ENCODE peak calls at places on chromosomes 7 and 10, in eight cellular contexts. M is choroid plexus epithelial cell, N is mucosa of descending colon, F is IMR-90, S is coronary artery, R is GM12865, A is fibroblast of pulmonary artery, L is GM23338. K is an unnamed sample.

GRCh38 chr7:43639858-43640491 is 57.1 kb downstream of the STK17A start:
- DNase-seq in M (peak), N (peak), F (peak), S (no peak), R (no peak), A (peak), L (no peak), K (no peak)

GRCh38 chr7:48426331-48426965 is 255.2 kb downstream of the ABCA13 start:
- DNase-seq in M (no peak), N (no peak), F (no peak), S (no peak), R (no peak), A (no peak), L (no peak), K (no peak)

GRCh38 chr10:91349381-91349780 is 60.8 kb upstream of the HECTD2 start:
- DNase-seq in M (peak), N (no peak), F (peak), S (peak), R (no peak), A (peak), L (no peak), K (peak)

GRCh38 chr10:128803790-128804189 is 663.3 kb upstream of the MGMT start:
- DNase-seq in M (no peak), N (no peak), F (no peak), S (no peak), R (no peak), A (no peak), L (peak), K (no peak)

GRCh38 chr10:126124923-126125322 is 228.6 kb downstream of the FANK1 start:
- DNase-seq in M (peak), N (no peak), F (peak), S (no peak), R (no peak), A (no peak), L (no peak), K (no peak)

GRCh38 chr10:60572511-60573194 is 183.0 kb upstream of the ANK3 start:
- DNase-seq in M (peak), N (peak), F (peak), S (no peak), R (no peak), A (peak), L (peak), K (no peak)

GRCh38 chr10:62177111-62177510 is 91.5 kb downstream of the RTKN2 start:
- DNase-seq in M (peak), N (no peak), F (no peak), S (no peak), R (no peak), A (peak), L (no peak), K (no peak)

GRCh38 chr10:91135113-91135512 is 85.3 kb upstream of the PCGF5 start:
- DNase-seq in M (no peak), N (no peak), F (no peak), S (no peak), R (no peak), A (no peak), L (no peak), K (no peak)

GRCh38 chr10:92011560-92012214 is 88.1 kb downstream of the BTAF1 start:
- DNase-seq in M (peak), N (no peak), F (peak), S (no peak), R (no peak), A (peak), L (no peak), K (no peak)

GRCh38 chr10:84026821-84027257 is 112.5 kb upstream of the GHITM start:
- DNase-seq in M (peak), N (no peak), F (peak), S (no peak), R (peak), A (peak), L (peak), K (no peak)

GRCh38 chr10:125983161-125983560 is 86.8 kb downstream of the FANK1 start:
- DNase-seq in M (no peak), N (no peak), F (no peak), S (no peak), R (no peak), A (no peak), L (no peak), K (no peak)

DNA sequence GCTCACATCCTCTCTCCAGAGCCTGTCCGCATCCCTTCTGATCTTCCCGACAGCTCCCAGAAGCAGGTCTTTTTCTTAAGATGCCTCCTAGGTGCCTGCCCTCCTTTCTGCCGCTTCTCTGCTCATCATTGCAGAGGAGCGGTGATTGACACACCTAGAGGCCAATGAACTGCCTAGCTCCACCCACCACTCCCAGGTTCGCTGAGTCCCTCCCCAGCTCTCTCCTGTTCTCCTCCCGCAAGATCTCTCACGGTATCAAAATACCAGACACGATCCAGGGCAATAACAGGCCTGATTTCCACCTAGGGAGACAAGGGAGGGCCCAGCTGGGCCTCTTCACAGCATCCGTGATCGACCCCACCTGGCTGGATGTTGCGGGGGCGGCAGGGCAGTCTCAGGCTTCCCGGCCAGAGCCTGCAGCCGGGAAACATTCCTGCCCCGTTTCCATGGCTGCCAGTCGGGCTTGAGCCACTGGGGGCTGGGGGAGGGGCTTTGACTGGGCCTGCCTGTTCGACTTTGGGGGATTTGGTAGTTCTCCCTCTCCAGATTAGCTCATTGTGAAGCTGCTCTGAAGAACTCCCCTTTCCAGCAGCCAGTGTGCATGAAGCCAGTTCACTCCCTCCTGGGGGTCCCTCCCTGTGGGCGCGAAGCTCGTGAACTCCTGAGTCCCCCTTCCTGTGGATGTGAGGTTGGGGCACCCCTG is 373.5 kb downstream of the RPS24 start:
- DNase-seq in M (peak), N (peak), F (peak), S (peak), R (peak), A (peak), L (peak), K (peak)
- H3K4me3 ChIP-seq in M (peak), N (no peak), F (peak), S (peak), R (no peak), A (peak), L (peak), K (peak)

GRCh38 chr7:1850976-1851571 is 181.0 kb downstream of the ELFN1 start:
- DNase-seq in M (no peak), N (peak), F (no peak), S (no peak), R (no peak), A (no peak), L (no peak), K (peak)

GRCh38 chr7:1849351-1849951 is 179.4 kb downstream of the ELFN1 start:
- DNase-seq in M (no peak), N (peak), F (no peak), S (no peak), R (no peak), A (no peak), L (no peak), K (peak)

GRCh38 chr7:1851731-1852531 is 181.9 kb downstream of the ELFN1 start:
- DNase-seq in M (no peak), N (peak), F (no peak), S (no peak), R (no peak), A (no peak), L (no peak), K (peak)

GRCh38 chr7:1848911-1849311 is 178.8 kb downstream of the ELFN1 start:
- DNase-seq in M (no peak), N (peak), F (no peak), S (no peak), R (no peak), A (no peak), L (no peak), K (no peak)

DNA sequence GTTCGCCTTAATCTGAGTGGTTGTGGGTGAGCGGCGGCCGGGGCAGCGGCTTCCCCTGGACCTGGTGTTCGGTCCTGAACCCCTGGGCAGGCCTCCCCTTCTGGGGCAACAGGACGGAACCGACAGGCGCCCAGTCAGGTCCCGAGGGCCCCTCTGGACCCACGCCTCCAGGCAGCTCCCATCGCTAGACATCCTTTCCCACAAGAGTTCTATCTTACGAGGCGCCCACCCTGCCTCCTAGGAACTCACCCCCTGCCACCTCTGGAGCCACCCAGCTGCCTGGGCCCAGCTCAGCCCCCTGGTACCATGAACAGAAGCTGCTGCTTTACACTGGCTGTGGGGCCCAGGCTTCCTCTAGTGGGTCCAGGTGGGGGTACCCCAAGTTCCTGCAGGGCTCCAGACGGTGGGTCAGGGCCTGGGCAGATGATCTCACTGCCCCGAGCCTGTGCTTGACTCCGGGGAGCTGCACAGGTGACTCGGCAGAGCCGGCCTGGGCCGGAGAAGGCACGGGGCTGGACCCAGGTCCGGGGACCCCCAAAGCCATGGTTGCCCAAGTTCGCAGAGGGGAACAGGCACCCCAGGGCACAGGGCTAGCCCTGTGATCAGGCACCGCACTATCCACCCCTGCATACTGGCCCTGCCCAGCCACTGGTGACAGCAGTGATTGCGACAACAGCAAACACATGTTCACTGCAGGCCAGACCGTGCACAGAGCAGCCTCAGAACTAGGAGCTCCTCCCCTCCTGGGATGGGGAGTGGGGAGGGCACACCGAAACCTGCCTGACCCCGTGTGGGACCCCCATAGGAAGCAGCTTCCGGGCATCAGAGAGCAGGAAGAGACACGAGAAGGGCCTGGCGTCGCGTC is 180.3 kb downstream of the ELFN1 start:
- DNase-seq in M (no peak), N (peak), F (no peak), S (no peak), R (no peak), A (no peak), L (no peak), K (no peak)
- TF ChIP-seq CTCF in M (no peak), N (no peak), F (no peak), S (no peak), R (no peak), A (no peak), L (no peak), K (no peak)

GRCh38 chr7:151243045-151243349 is 5.5 kb downstream of the SMARCD3 start:
- DNase-seq in M (no peak), N (no peak), F (no peak), S (no peak), R (no peak), A (no peak), L (no peak), K (no peak)
- H3K4me3 ChIP-seq in M (no peak), N (no peak), F (no peak), S (no peak), R (no peak), A (no peak), L (no peak), K (no peak)

GRCh38 chr10:115171392-115171960 is 78.3 kb downstream of the ATRNL1 start:
- DNase-seq in M (peak), N (no peak), F (no peak), S (no peak), R (peak), A (peak), L (peak), K (no peak)
- TF ChIP-seq CTCF in M (peak), N (no peak), F (peak), S (no peak), R (peak), A (peak), L (peak), K (peak)

DNA sequence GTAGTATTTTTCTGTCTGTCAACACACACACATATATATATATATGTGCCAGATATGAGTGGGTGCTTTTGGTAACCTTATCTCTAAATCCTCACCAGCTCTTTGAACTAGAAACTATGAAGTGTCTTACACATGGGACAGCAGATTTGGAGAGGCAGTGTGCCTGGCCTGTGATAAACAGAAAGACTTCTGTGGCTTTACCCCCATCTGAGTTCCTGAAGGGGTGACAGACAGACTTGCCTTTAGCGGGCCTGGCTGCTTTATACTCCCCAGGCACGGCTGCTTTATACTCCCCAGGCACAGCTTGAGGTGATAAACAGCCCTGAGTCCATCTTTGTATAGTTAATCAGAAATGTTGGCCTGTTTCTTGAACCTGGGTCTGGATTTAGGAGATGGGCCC is 5.6 kb downstream of the BAG3 start:
- DNase-seq in M (no peak), N (no peak), F (no peak), S (no peak), R (no peak), A (no peak), L (no peak), K (no peak)
- H3K4me3 ChIP-seq in M (no peak), N (no peak), F (no peak), S (no peak), R (no peak), A (no peak), L (no peak), K (no peak)

GRCh38 chr10:784377-784758 is 94.9 kb upstream of the DIP2C start:
- DNase-seq in M (no peak), N (no peak), F (no peak), S (peak), R (no peak), A (no peak), L (peak), K (no peak)

GRCh38 chr10:786666-787512 is 97.4 kb upstream of the DIP2C start:
- DNase-seq in M (no peak), N (no peak), F (no peak), S (peak), R (no peak), A (no peak), L (no peak), K (no peak)

GRCh38 chr10:785539-786214 is 96.2 kb upstream of the DIP2C start:
- DNase-seq in M (no peak), N (no peak), F (no peak), S (no peak), R (no peak), A (no peak), L (no peak), K (no peak)

GRCh38 chr10:782751-783648 is 93.5 kb upstream of the DIP2C start:
- DNase-seq in M (no peak), N (no peak), F (no peak), S (no peak), R (no peak), A (no peak), L (no peak), K (peak)

DNA sequence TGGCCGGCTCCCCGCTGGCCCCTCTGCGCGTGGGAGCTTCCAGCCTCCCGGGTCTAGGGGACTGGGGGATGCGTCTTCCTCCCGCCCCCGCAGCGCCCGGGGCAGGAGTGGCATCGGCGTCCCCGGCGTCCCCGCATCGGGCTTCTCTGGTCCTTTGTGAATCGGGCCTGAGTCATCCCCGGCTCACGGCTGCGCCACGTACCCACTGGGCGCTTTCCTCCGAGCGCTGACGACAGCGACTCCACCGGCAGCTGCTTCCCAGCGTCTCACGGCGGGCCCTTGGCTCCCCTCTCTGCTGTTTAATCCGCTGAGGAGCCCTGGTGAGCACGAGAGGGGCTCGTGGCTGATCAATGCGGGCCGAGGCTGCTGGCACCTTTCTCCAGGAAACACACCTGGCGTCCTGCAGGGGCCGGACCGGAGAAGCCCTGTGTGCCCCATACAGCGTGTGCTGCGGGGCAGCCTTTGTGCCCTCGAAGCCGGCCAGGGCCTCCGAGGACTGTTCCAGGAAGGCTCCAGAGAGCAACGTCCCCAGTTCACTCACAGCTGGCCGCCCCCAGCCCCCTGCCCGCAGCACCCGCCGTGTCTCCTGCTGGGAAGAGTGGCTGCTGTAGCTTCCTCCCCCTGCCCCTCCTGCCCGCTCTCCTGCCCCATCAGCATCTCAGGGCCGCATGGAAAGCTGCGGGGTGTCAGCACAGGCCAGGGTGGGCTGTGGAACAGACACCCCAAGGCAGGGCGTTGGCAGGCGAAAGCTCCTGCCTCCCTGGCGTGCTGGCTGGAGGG is 95.5 kb upstream of the DIP2C start:
- DNase-seq in M (peak), N (peak), F (peak), S (peak), R (no peak), A (peak), L (peak), K (no peak)
- TF ChIP-seq CTCF in M (peak), N (no peak), F (peak), S (no peak), R (no peak), A (peak), L (no peak), K (no peak)

DNA sequence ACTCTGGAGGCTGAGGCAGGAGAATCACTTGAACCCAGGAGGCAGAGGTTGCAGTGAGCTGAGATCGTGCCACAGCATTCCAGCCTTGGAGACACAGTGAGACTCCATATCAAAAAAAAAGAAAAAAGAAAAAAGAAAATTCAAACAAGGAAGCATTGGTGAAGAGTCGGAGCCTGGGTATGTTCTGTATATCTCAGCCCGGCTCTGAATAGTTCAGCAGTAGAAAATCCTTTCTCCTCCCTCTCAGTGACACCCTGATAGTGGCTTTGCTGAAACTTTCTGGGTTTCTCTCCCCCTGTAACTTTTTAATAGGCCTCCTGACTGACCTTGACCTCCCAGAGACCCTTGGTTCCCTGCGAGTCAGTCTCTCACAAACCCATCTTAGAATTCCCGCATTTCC is 541.5 kb upstream of the NRP1 start:
- DNase-seq in M (no peak), N (no peak), F (no peak), S (no peak), R (no peak), A (no peak), L (no peak), K (no peak)
- H3K4me3 ChIP-seq in M (no peak), N (no peak), F (no peak), S (no peak), R (no peak), A (no peak), L (no peak), K (no peak)

DNA sequence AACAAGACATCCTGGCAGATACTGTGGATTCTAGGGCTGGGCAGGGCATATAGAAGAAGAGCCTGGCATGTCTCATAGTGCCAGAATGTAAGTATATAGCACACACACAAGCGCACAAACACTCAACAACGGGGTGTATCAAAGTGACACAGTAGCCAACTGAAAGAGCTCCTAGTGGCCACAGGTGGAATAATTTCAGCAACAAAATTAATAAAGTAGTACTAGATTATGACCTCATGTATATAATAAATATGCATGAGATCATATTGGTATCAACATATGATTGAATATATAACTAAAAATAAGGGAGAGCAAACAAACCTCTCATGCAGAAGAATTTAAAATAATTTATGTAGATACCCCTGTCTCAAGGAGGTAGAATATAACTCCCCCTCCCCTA is 72.4 kb upstream of the CXCL12 start:
- DNase-seq in M (no peak), N (no peak), F (no peak), S (no peak), R (no peak), A (no peak), L (no peak), K (no peak)
- TF ChIP-seq CTCF in M (peak), N (no peak), F (peak), S (no peak), R (peak), A (peak), L (peak), K (no peak)

DNA sequence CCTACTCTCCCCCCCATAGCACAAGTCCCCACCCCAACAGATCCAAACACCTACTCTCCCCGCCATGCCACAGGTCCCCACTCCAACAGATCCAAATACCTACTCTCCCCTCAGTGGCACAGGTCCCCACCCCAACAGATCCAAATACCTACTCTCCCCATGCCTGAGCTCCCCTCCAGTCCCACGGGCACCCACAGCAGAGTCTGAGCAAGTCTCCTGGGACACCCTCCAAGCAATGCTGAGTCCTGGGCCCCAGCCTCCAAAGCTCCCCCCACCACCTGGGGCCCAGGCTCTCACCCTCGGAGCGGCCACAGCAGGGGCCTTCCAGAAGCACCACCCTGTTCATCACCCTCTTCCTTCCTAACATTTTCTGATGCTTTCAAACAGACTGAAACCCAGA is 63.9 kb upstream of the DNAAF5 start:
- DNase-seq in M (no peak), N (no peak), F (no peak), S (no peak), R (no peak), A (no peak), L (no peak), K (no peak)
- H3K4me3 ChIP-seq in M (no peak), N (no peak), F (no peak), S (no peak), R (no peak), A (no peak), L (no peak), K (no peak)